ENCODE peak calls at places on chromosomes 1 and 21, in six cellular contexts. D is CD8-positive, alpha-beta T cell; O is body of pancreas; U is psoas muscle; T is endodermal cell; L is stomach. Y is an unnamed sample.

GRCh38 chr1:36203554-36204346 is 20.5 kb upstream of the THRAP3 start:
- DNase-seq in D (no peak), O (peak; percentile 41), U (peak; percentile 76), T (peak; percentile 67), L (peak; percentile 65), Y (peak; percentile 46)

GRCh38 chr1:19921310-19921709 is 2.1 kb downstream of the PLA2G2E start:
- DNase-seq in D (no peak), O (no peak), U (no peak), T (peak; percentile 46), L (no peak), Y (no peak)

GRCh38 chr1:172909606-172910326 is 141.0 kb downstream of the TNFSF18 start:
- DNase-seq in D (no peak), O (no peak), U (no peak), T (no peak), L (no peak), Y (no peak)

GRCh38 chr1:97451944-97452343 is 468.9 kb downstream of the DPYD start:
- DNase-seq in D (no peak), O (no peak), U (no peak), T (no peak), L (no peak), Y (no peak)

GRCh38 chr1:92503043-92503925 is 16.6 kb upstream of the GFI1 start:
- DNase-seq in D (no peak), O (no peak), U (no peak), T (no peak), L (no peak), Y (no peak)

GRCh38 chr1:176897350-176898236 is 266.9 kb downstream of the ASTN1 start:
- DNase-seq in D (no peak), O (peak; percentile 52), U (peak; percentile 46), T (peak; percentile 95), L (peak; percentile 55), Y (peak; percentile 80)

GRCh38 chr1:67489643-67490042 is 59.4 kb upstream of the SERBP1 start:
- DNase-seq in D (no peak), O (no peak), U (no peak), T (no peak), L (no peak), Y (no peak)

GRCh38 chr1:86616871-86617270 is 70.0 kb downstream of the CLCA4 start:
- DNase-seq in D (no peak), O (no peak), U (no peak), T (no peak), L (no peak), Y (no peak)

GRCh38 chr1:85166343-85166742 is 34.5 kb downstream of the SYDE2 start:
- DNase-seq in D (no peak), O (no peak), U (no peak), T (no peak), L (no peak), Y (no peak)

GRCh38 chr1:5690291-5690690 is 301.9 kb downstream of the NPHP4 start:
- DNase-seq in D (no peak), O (no peak), U (no peak), T (peak; percentile 76), L (no peak), Y (no peak)

GRCh38 chr1:229768232-229768631 is 142.2 kb downstream of the URB2 start:
- DNase-seq in D (no peak), O (no peak), U (no peak), T (no peak), L (no peak), Y (no peak)

GRCh38 chr1:222347627-222348026 is 200.3 kb downstream of the HHIPL2 start:
- DNase-seq in D (no peak), O (no peak), U (no peak), T (no peak), L (no peak), Y (no peak)

GRCh38 chr1:174942547-174943255 is 57.0 kb upstream of the CACYBP start:
- DNase-seq in D (no peak), O (no peak), U (peak; percentile 19), T (no peak), L (no peak), Y (no peak)

GRCh38 chr1:13700521-13701273 is 709 bp downstream of the PRDM2 start:
- DNase-seq in D (peak; percentile 74), O (peak; percentile 33), U (peak; percentile 53), T (peak; percentile 68), L (peak; percentile 45), Y (no peak)

GRCh38 chr21:34936299-34936698 is 112.8 kb downstream of the RUNX1 start:
- DNase-seq in D (no peak), O (no peak), U (no peak), T (no peak), L (no peak), Y (no peak)

GRCh38 chr1:5244631-5245285 is 590.3 kb downstream of the AJAP1 start:
- DNase-seq in D (no peak), O (no peak), U (no peak), T (no peak), L (no peak), Y (no peak)

GRCh38 chr1:224047538-224047937 is 66.4 kb upstream of the FBXO28 start:
- DNase-seq in D (no peak), O (no peak), U (no peak), T (no peak), L (no peak), Y (no peak)

GRCh38 chr1:38465463-38465862 is 394.1 kb downstream of the RRAGC start:
- DNase-seq in D (no peak), O (no peak), U (no peak), T (no peak), L (no peak), Y (no peak)

GRCh38 chr1:230752407-230752806 is 5.2 kb downstream of the CAPN9 start:
- DNase-seq in D (no peak), O (no peak), U (no peak), T (peak; percentile 77), L (peak; percentile 88), Y (no peak)

GRCh38 chr1:71603044-71603776 is 522.4 kb upstream of the ZRANB2 start:
- DNase-seq in D (no peak), O (no peak), U (no peak), T (no peak), L (no peak), Y (no peak)

GRCh38 chr1:204544321-204544720 is 28.1 kb downstream of the MDM4 start:
- DNase-seq in D (no peak), O (no peak), U (no peak), T (no peak), L (no peak), Y (no peak)

GRCh38 chr1:1202831-1203560 is 3.4 kb downstream of the TNFRSF18 start:
- DNase-seq in D (no peak), O (no peak), U (peak; percentile 19), T (no peak), L (no peak), Y (no peak)

GRCh38 chr1:232578681-232579195 is 51.2 kb downstream of the SIPA1L2 start:
- DNase-seq in D (no peak), O (no peak), U (no peak), T (peak; percentile 83), L (no peak), Y (no peak)

GRCh38 chr1:184590163-184590750 is 164.4 kb downstream of the EDEM3 start:
- DNase-seq in D (no peak), O (peak; percentile 67), U (no peak), T (no peak), L (peak; percentile 73), Y (no peak)

GRCh38 chr1:154967331-154967950 is 3.1 kb downstream of the SHC1 start:
- DNase-seq in D (no peak), O (no peak), U (no peak), T (no peak), L (no peak), Y (no peak)

GRCh38 chr1:3060601-3061551 is 8.1 kb upstream of the PRDM16 start:
- DNase-seq in D (no peak), O (no peak), U (no peak), T (no peak), L (peak; percentile 25), Y (no peak)

GRCh38 chr1:7755448-7755847 is 15.6 kb upstream of the VAMP3 start:
- DNase-seq in D (no peak), O (no peak), U (no peak), T (peak; percentile 55), L (no peak), Y (no peak)
- TF ChIP-seq CTCF in D (peak; percentile 25), O (no peak), U (no peak), T (peak; percentile 75), L (no peak), Y (no peak)

DNA sequence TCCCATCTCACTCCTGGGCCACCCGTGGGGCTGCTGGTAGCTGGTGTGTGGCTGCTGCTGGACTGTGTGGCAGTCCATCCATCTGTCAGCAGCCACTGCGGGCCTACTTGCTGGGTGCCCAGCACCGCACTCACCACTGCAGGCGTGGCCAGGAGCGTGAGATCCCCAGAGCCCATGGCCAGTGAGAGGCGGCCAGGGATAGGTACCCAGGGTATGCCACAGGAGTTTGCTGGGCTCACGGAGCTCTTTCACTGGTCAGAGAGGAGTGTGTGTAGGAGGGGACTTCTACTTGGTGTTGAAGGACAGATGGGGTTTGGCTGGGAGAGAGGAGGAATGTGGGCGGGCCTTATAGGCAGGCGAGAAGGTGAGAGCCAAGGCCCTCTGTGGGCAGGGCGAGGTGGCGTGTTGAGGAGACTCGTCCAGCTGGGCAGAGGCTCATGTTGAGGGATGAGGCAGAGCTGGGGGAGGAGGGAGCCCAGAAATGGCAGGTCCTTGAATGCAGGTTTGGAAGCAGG is 15.0 kb downstream of the QSOX1 start:
- DNase-seq in D (no peak), O (no peak), U (no peak), T (no peak), L (peak; percentile 46), Y (no peak)
- TF ChIP-seq CTCF in D (no peak), O (no peak), U (no peak), T (no peak), L (no peak), Y (no peak)

GRCh38 chr1:54240741-54241335 is 40.9 kb downstream of the MRPL37 start:
- DNase-seq in D (no peak), O (no peak), U (no peak), T (no peak), L (no peak), Y (no peak)

GRCh38 chr1:54239603-54240002 is 39.6 kb downstream of the MRPL37 start:
- DNase-seq in D (no peak), O (no peak), U (no peak), T (no peak), L (no peak), Y (no peak)

GRCh38 chr1:54243022-54243421 is 43.1 kb downstream of the MRPL37 start:
- DNase-seq in D (no peak), O (no peak), U (no peak), T (no peak), L (no peak), Y (no peak)

GRCh38 chr1:54239041-54239410 is 39.1 kb downstream of the MRPL37 start:
- DNase-seq in D (no peak), O (no peak), U (no peak), T (no peak), L (no peak), Y (no peak)

DNA sequence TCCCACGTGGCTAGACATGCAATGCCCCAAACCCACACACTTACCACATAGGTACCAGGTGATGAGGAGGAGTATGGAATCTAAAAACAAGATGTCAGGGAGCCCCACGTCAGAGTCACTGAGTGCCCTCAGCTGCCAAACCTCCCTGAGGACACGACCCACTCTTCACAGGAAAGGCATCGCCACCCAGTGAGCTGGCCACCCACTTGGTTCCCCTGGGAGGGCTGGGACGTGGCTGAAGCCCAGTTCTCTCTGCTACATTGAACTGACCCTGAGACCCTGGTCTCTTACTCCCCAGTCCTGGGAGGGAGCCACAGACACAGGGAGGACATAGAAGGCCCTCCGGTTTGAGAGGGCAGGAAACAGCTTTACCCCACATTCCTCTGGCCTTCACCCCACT is 41.5 kb downstream of the MRPL37 start:
- DNase-seq in D (no peak), O (no peak), U (no peak), T (no peak), L (no peak), Y (no peak)
- TF ChIP-seq CTCF in D (no peak), O (no peak), U (no peak), T (no peak), L (no peak), Y (no peak)

GRCh38 chr1:58065520-58065919 is 481.0 kb downstream of the OMA1 start:
- DNase-seq in D (no peak), O (no peak), U (no peak), T (peak; percentile 78), L (no peak), Y (no peak)
- TF ChIP-seq CTCF in D (no peak), O (no peak), U (no peak), T (peak; percentile 73), L (no peak), Y (no peak)

Y was measured in omental fat pad.